ENCODE peak calls at places on chromosome 5, in six cellular contexts. Z, R, S, Q, F and B are unnamed samples.

GRCh38 chr5:125607018-125607417 is 816.2 kb upstream of the GRAMD2B start:
- DNase-seq in Z (no peak), R (peak), S (no peak), Q (no peak), F (no peak), B (peak)

GRCh38 chr5:73188764-73189521 is 15.9 kb downstream of the TMEM174 start:
- DNase-seq in Z (no peak), R (peak), S (no peak), Q (no peak), F (no peak), B (peak)

GRCh38 chr5:140239461-140239860 is 63.4 kb downstream of the PFDN1 start:
- DNase-seq in Z (no peak), R (no peak), S (no peak), Q (no peak), F (no peak), B (no peak)

GRCh38 chr5:6736524-6737042 is 23.4 kb downstream of the TENT4A start:
- DNase-seq in Z (no peak), R (no peak), S (no peak), Q (no peak), F (no peak), B (no peak)

GRCh38 chr5:96714951-96715451 is 52.8 kb downstream of the CAST start:
- DNase-seq in Z (peak), R (peak), S (peak), Q (no peak), F (peak), B (peak)

GRCh38 chr5:109880907-109881685 is 191.4 kb downstream of the MAN2A1 start:
- DNase-seq in Z (no peak), R (peak), S (no peak), Q (no peak), F (no peak), B (peak)

GRCh38 chr5:144549580-144549979 is 378.9 kb downstream of the KCTD16 start:
- DNase-seq in Z (no peak), R (peak), S (no peak), Q (no peak), F (no peak), B (peak)

GRCh38 chr5:154782326-154782725 is 27.1 kb downstream of the LARP1 start:
- DNase-seq in Z (no peak), R (no peak), S (no peak), Q (no peak), F (no peak), B (no peak)

GRCh38 chr5:171857537-171857936 is 71.9 kb downstream of the SMIM23 start:
- DNase-seq in Z (no peak), R (peak), S (no peak), Q (no peak), F (no peak), B (no peak)

GRCh38 chr5:6748142-6748541 is 34.9 kb downstream of the TENT4A start:
- DNase-seq in Z (no peak), R (no peak), S (no peak), Q (no peak), F (no peak), B (no peak)